ENCODE peak calls at places on chromosome 14, in five cellular contexts. I is COR-L47, J is AG09319, H is WERI-Rb-1, P is AG20443. R is an unnamed sample.

GRCh38 chr14:54651649-54652048 is 84.7 kb downstream of the SAMD4A start:
- DNase-seq in I (no peak), J (no peak), H (no peak), P (no peak), R (no peak)

GRCh38 chr14:100289916-100290606 is 16.2 kb downstream of the SLC25A29 start:
- DNase-seq in I (no peak), J (no peak), H (no peak), P (no peak), R (no peak)

GRCh38 chr14:53715390-53715730 is 241.3 kb downstream of the BMP4 start:
- DNase-seq in I (no peak), J (no peak), H (no peak), P (peak), R (peak)

GRCh38 chr14:22653012-22653621 is 9.0 kb upstream of the OR6J1 start:
- DNase-seq in I (peak), J (peak), H (peak), P (peak), R (peak)

GRCh38 chr14:85752179-85752578 is 222.2 kb downstream of the FLRT2 start:
- DNase-seq in I (no peak), J (no peak), H (no peak), P (no peak), R (no peak)

GRCh38 chr14:22900088-22900799 is 17.2 kb downstream of the REM2 start:
- DNase-seq in I (peak), J (no peak), H (peak), P (peak), R (peak)

GRCh38 chr14:100045687-100046344 is 19.4 kb upstream of the EVL start:
- DNase-seq in I (no peak), J (peak), H (no peak), P (peak), R (no peak)

GRCh38 chr14:90514015-90514398 is 117.2 kb downstream of the CALM1 start:
- DNase-seq in I (peak), J (no peak), H (no peak), P (no peak), R (no peak)

GRCh38 chr14:35292770-35293561 is 784 bp downstream of the PSMA6 start:
- DNase-seq in I (no peak), J (no peak), H (no peak), P (no peak), R (no peak)

GRCh38 chr14:105136401-105137322 is 31.9 kb downstream of the JAG2 start:
- DNase-seq in I (no peak), J (no peak), H (no peak), P (no peak), R (no peak)

GRCh38 chr14:53327716-53328115 is 174.6 kb upstream of the DDHD1 start:
- DNase-seq in I (no peak), J (no peak), H (no peak), P (no peak), R (no peak)

GRCh38 chr14:35797796-35798195 is 11.3 kb downstream of the RALGAPA1 start:
- DNase-seq in I (no peak), J (no peak), H (no peak), P (no peak), R (no peak)

GRCh38 chr14:45810152-45810872 is 557.3 kb upstream of the MIS18BP1 start:
- DNase-seq in I (no peak), J (no peak), H (peak), P (no peak), R (peak)

GRCh38 chr14:23054000-23054811 is 3.1 kb downstream of the CDH24 start:
- DNase-seq in I (no peak), J (no peak), H (peak), P (peak), R (no peak)

GRCh38 chr14:21263284-21264024 is 5.8 kb downstream of the HNRNPC start:
- DNase-seq in I (no peak), J (no peak), H (no peak), P (no peak), R (no peak)

GRCh38 chr14:105891631-105892452 is 365.5 kb downstream of the TMEM121 start:
- DNase-seq in I (no peak), J (no peak), H (peak), P (no peak), R (no peak)

GRCh38 chr14:77040995-77041744 is 12.7 kb upstream of the IRF2BPL start:
- DNase-seq in I (no peak), J (no peak), H (no peak), P (no peak), R (no peak)